ENCODE peak calls at places on chromosomes 4 and X, in six cellular contexts. M is CD8-positive, alpha-beta T cell; S is ascending aorta; K is HFF-Myc; L is A549; Y is fibroblast of mammary gland. T is an unnamed sample.

GRCh38 chrX:114800719-114801118 is 216.7 kb downstream of the IL13RA2 start:
- DNase-seq in M (no peak), L (no peak), S (no peak), Y (peak), K (peak), T (no peak)

GRCh38 chr4:151664289-151664688 is 96.5 kb downstream of the GATB start:
- DNase-seq in M (no peak), Y (no peak), K (no peak), S (no peak), L (no peak), T (no peak)

GRCh38 chr4:182766851-182767250 is 150.3 kb downstream of the DCTD start:
- DNase-seq in L (no peak), Y (no peak), M (no peak), S (no peak), K (no peak), T (no peak)

GRCh38 chrX:3384330-3384729 is 37.9 kb upstream of the MXRA5 start:
- DNase-seq in L (no peak), Y (no peak), M (no peak), K (no peak), S (no peak), T (no peak)

GRCh38 chr4:16636911-16637630 is 261.4 kb downstream of the LDB2 start:
- DNase-seq in S (no peak), K (no peak), M (no peak), Y (peak), L (no peak), T (no peak)

GRCh38 chrX:8125566-8125965 is 45.5 kb downstream of the VCX2 start:
- DNase-seq in S (no peak), K (no peak), L (no peak), M (no peak), Y (no peak), T (no peak)

GRCh38 chr4:54941994-54942552 is 183.3 kb downstream of the KDR start:
- DNase-seq in M (peak), L (no peak), K (no peak), S (no peak), Y (no peak), T (no peak)

GRCh38 chrX:72245461-72246089 is 6.7 kb upstream of the ERCC6L start:
- DNase-seq in S (no peak), M (peak), Y (peak), K (peak), L (peak), T (no peak)

DNA sequence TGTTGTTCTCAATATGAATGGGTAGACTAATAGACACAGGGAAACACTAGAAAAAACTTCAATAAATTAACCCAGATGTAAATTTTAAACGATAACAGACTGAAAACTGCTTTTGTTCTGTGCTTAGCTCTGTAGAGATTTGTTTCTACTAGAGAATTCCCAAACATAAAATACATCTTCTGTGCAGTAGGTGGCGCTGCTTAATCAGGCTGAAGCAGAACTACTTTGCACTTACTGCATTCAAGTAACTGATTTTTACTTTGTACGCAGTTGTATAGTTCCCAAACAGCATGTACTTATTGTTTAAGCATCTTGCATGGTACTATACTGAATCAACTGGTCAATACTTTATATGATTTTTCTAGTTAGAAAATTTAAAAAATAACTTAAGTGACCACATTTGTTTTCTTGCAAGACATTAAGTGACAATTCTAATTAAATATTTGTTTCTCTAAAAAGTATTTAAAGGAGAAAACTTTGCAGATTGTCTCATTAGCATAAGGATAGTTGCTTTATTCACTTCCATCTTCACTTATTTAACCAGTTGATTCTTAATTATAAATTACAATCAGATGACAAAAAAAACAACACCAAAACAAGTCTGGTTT is 490.6 kb downstream of the IL15 start:
- DNase-seq in K (peak), M (peak), Y (peak), S (no peak), L (peak), T (no peak)
- TF ChIP-seq CTCF in K (peak), M (peak), Y (peak), S (peak), L (peak), T (peak)

DNA sequence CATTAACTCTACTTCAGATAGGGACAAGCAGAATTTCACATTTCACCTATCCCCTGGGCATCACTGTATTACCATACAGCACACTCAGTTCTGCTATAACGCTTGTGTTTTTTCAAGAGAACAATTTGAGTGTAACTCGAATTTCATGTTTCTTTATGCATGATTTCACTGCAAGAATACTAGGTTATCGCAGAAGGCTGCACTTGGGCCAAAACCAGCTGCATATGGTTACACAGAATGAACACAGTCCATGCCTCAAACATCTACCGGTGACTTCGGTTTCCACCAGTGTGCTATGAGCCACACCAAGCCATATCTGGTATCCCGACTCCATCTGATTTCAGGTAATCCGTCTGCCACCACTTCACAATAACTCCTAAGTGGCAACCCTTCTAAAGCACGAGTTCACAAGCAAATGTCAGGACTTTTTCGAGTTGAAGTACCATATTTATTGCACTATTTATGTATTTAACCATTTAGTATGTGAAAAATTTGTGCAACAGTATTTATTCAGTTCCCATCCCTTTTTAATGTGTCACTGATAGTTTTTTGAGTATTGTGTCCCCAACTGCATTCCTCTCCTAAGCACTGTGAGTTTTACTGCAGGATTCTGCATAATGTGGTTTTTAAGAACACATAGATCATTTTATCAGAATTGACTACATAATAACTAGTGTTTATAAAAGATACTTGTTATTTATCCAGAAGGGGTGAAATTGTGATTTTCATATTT is 111.8 kb downstream of the APBB2 start:
- DNase-seq in K (no peak), S (no peak), M (no peak), Y (no peak), L (no peak), T (no peak)
- TF ChIP-seq CTCF in K (no peak), S (no peak), M (no peak), Y (no peak), L (no peak), T (no peak)

DNA sequence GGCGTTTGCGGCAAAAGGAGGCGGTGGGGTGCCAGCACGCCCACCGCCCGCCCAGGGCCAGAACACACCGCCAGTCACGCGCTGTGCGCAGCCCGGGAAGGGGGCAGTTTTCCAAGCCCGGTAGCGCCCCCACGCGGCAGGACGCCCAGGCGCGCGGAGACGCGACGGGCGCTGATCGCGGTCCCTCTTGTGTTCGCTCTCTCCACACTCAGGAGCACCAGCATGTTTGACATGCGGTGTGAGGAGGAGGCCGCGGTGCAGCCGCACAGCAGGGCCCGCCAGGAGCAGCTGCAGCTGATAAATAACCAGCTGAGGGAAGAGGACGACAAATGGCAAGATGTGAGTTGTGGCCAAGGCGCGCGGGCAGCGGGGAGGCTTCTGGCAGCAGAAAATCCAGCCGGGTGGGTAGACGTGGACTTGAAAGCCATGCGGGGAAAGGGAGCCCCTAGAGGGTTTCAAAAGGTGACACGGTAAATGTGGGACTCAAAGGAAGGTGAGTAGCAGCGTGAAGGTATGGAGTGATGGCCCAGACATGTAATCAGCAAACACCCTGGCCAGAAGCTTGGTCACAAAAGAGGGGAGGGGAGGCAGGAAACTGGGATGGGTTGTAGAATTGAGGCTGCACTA is 104.1 kb downstream of the PHOX2B start:
- DNase-seq in Y (peak), S (no peak), M (no peak), L (no peak), K (peak), T (no peak)
- TF ChIP-seq CTCF in Y (peak), S (peak), M (no peak), L (peak), K (peak), T (peak)

GRCh38 chr4:159398236-159398638 is 295.4 kb downstream of the RAPGEF2 start:
- DNase-seq in M (no peak), L (no peak), Y (peak), S (no peak), K (no peak), T (no peak)
- TF ChIP-seq CTCF in M (no peak), L (no peak), Y (peak), S (peak), K (no peak), T (no peak)

DNA sequence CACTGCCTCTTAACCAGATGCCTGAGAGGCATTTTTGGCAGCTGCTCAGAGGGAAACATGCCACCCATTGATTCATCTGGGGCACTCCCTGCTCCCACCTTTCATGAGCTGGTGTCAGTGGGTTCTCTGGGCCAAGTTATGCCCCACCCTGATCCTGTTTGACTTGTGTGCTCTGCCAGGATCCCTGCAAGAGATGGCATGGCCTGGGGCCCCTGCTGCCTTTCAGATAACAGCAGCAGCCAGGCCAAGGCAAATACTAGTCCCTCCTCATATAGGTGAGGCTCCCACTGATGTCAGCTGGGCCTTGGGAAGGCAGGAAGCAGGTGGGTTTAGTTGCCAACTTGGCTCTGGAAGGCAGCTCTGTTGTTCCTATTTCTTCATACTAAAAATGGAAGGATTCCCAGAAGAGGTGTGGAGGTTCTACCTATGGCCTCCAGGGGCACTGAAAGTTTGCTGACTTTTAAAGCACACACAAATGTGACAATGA is 192.9 kb upstream of the RBPJ start:
- DNase-seq in L (no peak), K (no peak), S (no peak), M (no peak), Y (no peak), T (no peak)
- TF ChIP-seq CTCF in L (no peak), K (no peak), S (no peak), M (no peak), Y (no peak), T (no peak)

DNA sequence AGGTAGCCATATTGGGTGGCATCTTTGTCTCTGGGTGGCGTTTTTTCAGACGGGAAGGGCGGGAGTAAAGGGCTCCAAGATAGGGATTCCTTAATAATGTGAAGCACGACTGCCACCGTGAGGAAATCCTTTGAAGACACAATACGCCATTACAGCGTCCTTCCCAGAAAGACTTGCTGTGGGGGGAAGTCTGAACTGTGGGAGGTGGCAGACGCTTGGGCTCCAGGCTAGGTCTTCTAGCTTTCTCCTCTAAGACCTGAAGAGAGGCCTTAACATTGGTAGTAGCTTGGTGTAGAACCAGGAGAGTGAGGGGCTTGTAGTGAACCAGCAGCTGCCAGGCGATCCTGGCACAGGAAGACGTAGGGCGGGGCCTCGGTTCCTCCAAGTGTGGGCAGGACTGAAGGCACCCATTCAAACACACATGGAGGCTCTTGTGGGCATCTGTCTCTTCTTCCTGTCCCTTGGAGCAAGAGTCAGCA is 197.3 kb downstream of the OR13H1 start:
- DNase-seq in Y (peak), M (no peak), S (peak), K (no peak), L (no peak), T (no peak)
- TF ChIP-seq CTCF in Y (peak), M (no peak), S (peak), K (no peak), L (no peak), T (no peak)

DNA sequence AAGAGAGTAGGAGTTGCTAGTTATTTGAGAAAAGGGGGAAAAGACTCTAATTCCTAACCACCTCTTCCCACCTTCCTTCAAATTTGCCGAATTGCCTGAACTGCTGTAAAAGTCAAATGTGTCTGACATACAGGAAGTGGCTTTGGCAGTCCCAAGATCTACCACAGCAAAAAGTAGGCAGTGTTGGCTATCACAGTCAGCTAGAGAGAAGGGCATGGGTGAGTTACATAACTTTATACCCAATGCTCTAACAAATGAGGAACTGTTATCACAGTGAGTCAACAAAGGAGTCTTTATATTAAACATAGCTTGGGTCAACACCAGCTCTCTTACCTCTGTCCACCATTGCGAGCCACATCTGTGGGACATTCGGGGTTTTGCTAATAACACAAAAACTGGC is 2.4 kb upstream of the MBNL3 start:
- DNase-seq in K (no peak), S (no peak), L (no peak), Y (no peak), M (no peak), T (peak)
- TF ChIP-seq CTCF in K (no peak), S (no peak), L (no peak), Y (no peak), M (no peak), T (peak)